ENCODE peak calls at places on chromosome 21, in six cellular contexts. T is mucosa of descending colon; O is endothelial cell of umbilical vein; C is aorta; G is CD4-positive, CD25-positive, alpha-beta regulatory T cell; V is OCI-LY7. I is an unnamed sample.

GRCh38 chr21:26445440-26445839 is 127.6 kb downstream of the CYYR1 start:
- DNase-seq in O (no peak), G (no peak), C (no peak), T (no peak), V (no peak), I (no peak)

GRCh38 chr21:41236361-41236973 is 68.5 kb downstream of the BACE2 start:
- DNase-seq in T (no peak), O (no peak), V (no peak), C (no peak), G (no peak), I (no peak)

GRCh38 chr21:34630536-34631143 is 15.7 kb upstream of the RCAN1 start:
- DNase-seq in C (no peak), G (peak), V (peak), O (peak), T (peak), I (no peak)

GRCh38 chr21:24110846-24111245 is 1496.4 kb downstream of the MRPL39 start:
- DNase-seq in C (no peak), T (no peak), O (no peak), G (no peak), V (no peak), I (no peak)

GRCh38 chr21:15947707-15948106 is 217.9 kb downstream of the USP25 start:
- DNase-seq in T (no peak), G (no peak), V (no peak), O (peak), C (no peak), I (no peak)

GRCh38 chr21:19065164-19065563 is 661.6 kb upstream of the TMPRSS15 start:
- DNase-seq in G (no peak), V (no peak), C (no peak), O (no peak), T (no peak), I (no peak)

GRCh38 chr21:34965200-34966174 is 83.6 kb downstream of the RUNX1 start:
- DNase-seq in V (no peak), T (no peak), O (no peak), C (no peak), G (no peak), I (no peak)

GRCh38 chr21:36889401-36889800 is 77.1 kb downstream of the HLCS start:
- DNase-seq in V (no peak), T (no peak), O (no peak), G (no peak), C (no peak), I (no peak)

GRCh38 chr21:38950388-38951094 is 144.8 kb downstream of the ETS2 start:
- DNase-seq in O (no peak), V (no peak), G (no peak), T (peak), C (no peak), I (no peak)

GRCh38 chr21:39137248-39138186 is 45.7 kb downstream of the PSMG1 start:
- DNase-seq in C (no peak), G (no peak), V (no peak), O (no peak), T (no peak), I (no peak)

GRCh38 chr21:38289697-38290096 is 32.9 kb downstream of the KCNJ15 start:
- DNase-seq in V (no peak), T (no peak), O (peak), G (no peak), C (no peak), I (no peak)

GRCh38 chr21:26421724-26422123 is 151.4 kb downstream of the CYYR1 start:
- DNase-seq in V (no peak), T (no peak), C (no peak), G (no peak), O (no peak), I (no peak)

GRCh38 chr21:39159342-39160063 is 23.7 kb downstream of the PSMG1 start:
- DNase-seq in C (no peak), T (no peak), O (no peak), G (no peak), V (peak), I (no peak)

GRCh38 chr21:34528131-34528561 is 16.1 kb upstream of the KCNE1 start:
- DNase-seq in G (no peak), O (no peak), C (no peak), T (no peak), V (no peak), I (no peak)

GRCh38 chr21:25791321-25791720 is 56.5 kb downstream of the GABPA start:
- DNase-seq in V (no peak), O (no peak), G (no peak), C (no peak), T (no peak), I (no peak)

GRCh38 chr21:33238565-33239255 is 9.0 kb downstream of the IFNAR2 start:
- DNase-seq in G (peak), C (no peak), T (no peak), O (peak), V (peak), I (peak)
- H3K4me3 ChIP-seq in G (peak), C (no peak), T (no peak), O (no peak), V (peak), I (peak)

GRCh38 chr21:44957047-44957831 is 17.4 kb downstream of the SLX9 start:
- DNase-seq in G (no peak), C (peak), T (no peak), V (no peak), O (no peak), I (no peak)

GRCh38 chr21:44957901-44958451 is 18.1 kb downstream of the SLX9 start:
- DNase-seq in C (peak), T (no peak), G (no peak), O (no peak), V (no peak), I (no peak)

GRCh38 chr21:44960141-44961092 is 20.6 kb downstream of the SLX9 start:
- DNase-seq in C (peak), O (no peak), T (no peak), G (no peak), V (no peak), I (no peak)

GRCh38 chr21:44959376-44960091 is 19.7 kb downstream of the SLX9 start:
- DNase-seq in T (no peak), V (no peak), C (peak), O (no peak), G (no peak), I (no peak)

DNA sequence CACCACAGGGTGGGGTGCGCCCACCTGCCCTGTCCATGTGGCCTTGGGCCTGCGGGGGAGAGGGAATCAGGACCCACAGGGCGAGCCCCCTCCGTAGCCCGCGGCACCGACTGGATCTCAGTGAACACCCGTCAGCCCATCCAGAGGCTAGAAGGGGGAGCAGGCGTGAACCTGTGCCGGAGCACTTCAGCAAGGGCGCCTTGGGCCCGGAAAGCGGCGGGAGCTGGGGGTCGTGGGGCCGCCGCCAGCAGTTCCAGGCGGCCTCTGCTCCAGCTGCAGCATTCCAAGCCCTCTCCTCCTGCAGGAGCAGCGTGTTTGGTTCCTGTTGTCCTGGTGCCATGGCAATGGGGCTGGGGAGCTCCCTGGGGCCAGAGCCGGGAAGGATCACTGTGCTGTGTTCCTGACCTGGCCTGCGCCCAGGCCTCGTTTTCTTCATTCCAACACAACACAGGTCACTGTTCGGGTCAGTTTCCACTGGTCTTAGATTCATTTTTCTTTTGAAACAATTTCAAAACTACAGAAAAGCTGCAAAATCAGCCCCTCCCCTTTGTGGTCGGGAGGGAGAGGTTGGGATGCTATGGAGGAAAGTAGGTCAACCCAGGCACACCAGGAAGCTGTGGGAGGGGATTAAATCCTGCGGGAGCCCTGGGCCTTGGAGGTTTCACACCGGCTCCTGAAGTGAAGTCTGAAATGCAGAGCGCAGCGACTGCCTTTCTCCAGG is 18.8 kb downstream of the SLX9 start:
- DNase-seq in O (peak), G (no peak), T (no peak), C (peak), V (no peak), I (no peak)
- H3K4me3 ChIP-seq in O (no peak), G (no peak), T (no peak), C (no peak), V (no peak), I (no peak)

GRCh38 chr21:42406846-42407245 is 3.1 kb downstream of the UBASH3A start:
- DNase-seq in T (no peak), O (no peak), V (no peak), G (no peak), C (peak), I (no peak)
- H3K4me3 ChIP-seq in T (no peak), O (no peak), V (no peak), G (peak), C (no peak), I (no peak)

GRCh38 chr21:31888936-31889371 is 16.1 kb downstream of the HUNK start:
- DNase-seq in G (no peak), C (no peak), V (no peak), O (no peak), T (no peak), I (no peak)
- H3K4me3 ChIP-seq in G (no peak), C (no peak), V (no peak), O (no peak), T (no peak), I (no peak)

DNA sequence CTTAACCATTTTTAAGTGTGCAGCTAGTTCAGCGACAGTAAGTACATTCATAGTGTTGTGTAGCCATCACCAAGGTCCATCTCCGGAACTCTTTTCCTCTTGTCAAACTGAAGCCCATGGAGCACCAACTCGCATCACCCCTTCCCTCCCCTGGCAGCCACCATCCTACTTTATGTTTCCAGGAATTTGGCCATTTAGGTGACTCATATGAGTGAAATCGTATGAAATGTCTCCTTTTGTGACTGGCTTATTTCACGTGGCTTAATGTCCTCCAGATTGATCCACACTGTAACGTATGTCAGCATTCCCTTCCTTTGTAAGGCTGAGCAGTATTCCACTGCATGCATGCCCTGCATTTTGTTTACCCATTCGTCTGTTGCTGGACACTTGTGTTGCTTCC is 2.5 kb downstream of the COL6A2 start:
- DNase-seq in G (no peak), O (no peak), V (no peak), T (no peak), C (peak), I (no peak)
- H3K4me3 ChIP-seq in G (no peak), O (no peak), V (no peak), T (no peak), C (no peak), I (no peak)

DNA sequence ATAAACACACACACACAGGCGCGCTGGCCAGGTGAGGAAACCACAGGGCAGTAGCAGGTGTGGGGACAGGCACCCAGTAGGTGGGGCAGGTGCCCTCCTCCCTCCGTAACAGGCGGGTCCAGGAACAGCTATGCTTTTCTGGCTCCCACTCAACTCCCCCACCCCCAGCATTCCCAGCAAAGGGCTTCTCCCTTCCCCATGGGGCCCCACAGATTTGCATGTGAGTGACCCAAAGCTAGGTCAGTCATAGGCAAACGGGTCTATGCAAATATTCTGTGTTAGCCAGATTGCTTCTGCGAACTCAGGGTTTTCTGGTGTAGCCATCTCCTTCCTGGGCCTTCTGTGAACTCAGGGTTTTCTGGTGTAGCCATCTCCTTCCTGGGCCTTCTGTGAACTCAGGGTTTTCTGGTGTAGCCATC is 114.2 kb downstream of the SIK1 start:
- DNase-seq in O (no peak), V (peak), T (peak), C (no peak), G (peak), I (peak)
- H3K4me3 ChIP-seq in O (no peak), V (peak), T (no peak), C (no peak), G (no peak), I (no peak)